ENCODE peak calls at places on chromosomes 16 and 17, in five cellular contexts. One of them, this sample, is unnamed.

GRCh38 chr16:85659805-85660511 is 28.8 kb downstream of the GINS2 start:
- DNase-seq in cardiac fibroblast: peak
- DNase-seq in heart left ventricle: peak
- DNase-seq in colonic mucosa: peak
- DNase-seq in ascending aorta: no peak
- DNase-seq in this sample: peak

GRCh38 chr16:31519746-31520145 is 8.0 kb upstream of the AHSP start:
- DNase-seq in cardiac fibroblast: no peak
- DNase-seq in heart left ventricle: no peak
- DNase-seq in colonic mucosa: no peak
- DNase-seq in ascending aorta: no peak
- DNase-seq in this sample: no peak

GRCh38 chr16:30958164-30959083 is 870 bp downstream of the SETD1A start:
- DNase-seq in cardiac fibroblast: peak
- DNase-seq in heart left ventricle: peak
- DNase-seq in colonic mucosa: peak
- DNase-seq in ascending aorta: no peak
- DNase-seq in this sample: peak

GRCh38 chr17:75096082-75096625 is 8.4 kb downstream of the SLC16A5 start:
- DNase-seq in cardiac fibroblast: peak
- DNase-seq in heart left ventricle: peak
- DNase-seq in colonic mucosa: peak
- DNase-seq in ascending aorta: peak
- DNase-seq in this sample: peak

GRCh38 chr17:29341726-29342125 is 47.8 kb upstream of the NUFIP2 start:
- DNase-seq in cardiac fibroblast: peak
- DNase-seq in heart left ventricle: no peak
- DNase-seq in colonic mucosa: no peak
- DNase-seq in ascending aorta: no peak
- DNase-seq in this sample: no peak

GRCh38 chr16:88383401-88384221 is 852 bp downstream of the ZNF469 start:
- DNase-seq in cardiac fibroblast: peak
- DNase-seq in heart left ventricle: peak
- DNase-seq in colonic mucosa: no peak
- DNase-seq in ascending aorta: no peak
- DNase-seq in this sample: peak

GRCh38 chr16:10093564-10093963 is 88.7 kb downstream of the GRIN2A start:
- DNase-seq in cardiac fibroblast: no peak
- DNase-seq in heart left ventricle: no peak
- DNase-seq in colonic mucosa: no peak
- DNase-seq in ascending aorta: no peak
- DNase-seq in this sample: no peak

GRCh38 chr16:84059111-84059510 is 16.5 kb upstream of the SLC38A8 start:
- DNase-seq in cardiac fibroblast: peak
- DNase-seq in heart left ventricle: no peak
- DNase-seq in colonic mucosa: no peak
- DNase-seq in ascending aorta: no peak
- DNase-seq in this sample: no peak

GRCh38 chr16:2089676-2090480 is 42.1 kb downstream of the TSC2 start:
- DNase-seq in cardiac fibroblast: no peak
- DNase-seq in heart left ventricle: no peak
- DNase-seq in colonic mucosa: no peak
- DNase-seq in ascending aorta: no peak
- DNase-seq in this sample: peak

GRCh38 chr16:2090819-2091721 is 43.3 kb downstream of the TSC2 start:
- DNase-seq in cardiac fibroblast: peak
- DNase-seq in heart left ventricle: no peak
- DNase-seq in colonic mucosa: peak
- DNase-seq in ascending aorta: no peak
- DNase-seq in this sample: peak

GRCh38 chr16:2088759-2089358 is 41.1 kb downstream of the TSC2 start:
- DNase-seq in cardiac fibroblast: no peak
- DNase-seq in heart left ventricle: no peak
- DNase-seq in colonic mucosa: no peak
- DNase-seq in ascending aorta: no peak
- DNase-seq in this sample: peak

GRCh38 chr16:2091722-2092620 is 43.7 kb downstream of the PKD1 start:
- DNase-seq in cardiac fibroblast: no peak
- DNase-seq in heart left ventricle: no peak
- DNase-seq in colonic mucosa: peak
- DNase-seq in ascending aorta: no peak
- DNase-seq in this sample: peak

DNA sequence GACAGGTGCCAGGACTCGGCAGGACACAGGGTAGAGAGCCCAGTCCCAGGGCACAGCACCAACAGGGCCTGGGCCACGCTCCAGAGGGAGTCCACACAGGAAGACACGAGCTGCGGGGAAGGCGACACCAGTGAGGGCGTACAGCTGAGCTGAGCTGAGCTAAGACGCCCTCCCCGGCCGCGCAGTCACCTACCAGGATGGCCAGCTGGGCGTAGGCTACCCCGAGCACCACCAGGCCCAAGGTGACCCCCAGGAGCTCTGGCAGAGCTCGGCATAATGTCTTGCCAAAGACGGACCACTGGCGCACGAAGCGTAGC is 42.7 kb downstream of the TSC2 start:
- DNase-seq in cardiac fibroblast: no peak
- DNase-seq in heart left ventricle: no peak
- DNase-seq in colonic mucosa: peak
- DNase-seq in ascending aorta: no peak
- DNase-seq in this sample: no peak
- H3K4me3 ChIP-seq in cardiac fibroblast: no peak
- H3K4me3 ChIP-seq in heart left ventricle: no peak
- H3K4me3 ChIP-seq in colonic mucosa: peak
- H3K4me3 ChIP-seq in ascending aorta: no peak
- H3K4me3 ChIP-seq in this sample: no peak

GRCh38 chr17:7580631-7581554 is 1.5 kb downstream of the CD68 start:
- DNase-seq in cardiac fibroblast: no peak
- DNase-seq in heart left ventricle: no peak
- DNase-seq in colonic mucosa: no peak
- DNase-seq in ascending aorta: no peak
- DNase-seq in this sample: no peak
- H3K4me3 ChIP-seq in cardiac fibroblast: no peak
- H3K4me3 ChIP-seq in heart left ventricle: no peak
- H3K4me3 ChIP-seq in colonic mucosa: no peak
- H3K4me3 ChIP-seq in ascending aorta: peak
- H3K4me3 ChIP-seq in this sample: no peak

GRCh38 chr17:64618848-64619247 is 43.3 kb downstream of the SMURF2 start:
- DNase-seq in cardiac fibroblast: no peak
- DNase-seq in heart left ventricle: no peak
- DNase-seq in colonic mucosa: no peak
- DNase-seq in ascending aorta: no peak
- DNase-seq in this sample: no peak

GRCh38 chr17:64614266-64615011 is 47.7 kb downstream of the SMURF2 start:
- DNase-seq in cardiac fibroblast: no peak
- DNase-seq in heart left ventricle: no peak
- DNase-seq in colonic mucosa: no peak
- DNase-seq in ascending aorta: no peak
- DNase-seq in this sample: no peak

GRCh38 chr17:64615025-64615677 is 47.0 kb downstream of the SMURF2 start:
- DNase-seq in cardiac fibroblast: peak
- DNase-seq in heart left ventricle: no peak
- DNase-seq in colonic mucosa: no peak
- DNase-seq in ascending aorta: no peak
- DNase-seq in this sample: no peak

GRCh38 chr17:64621772-64622171 is 40.3 kb downstream of the SMURF2 start:
- DNase-seq in cardiac fibroblast: no peak
- DNase-seq in heart left ventricle: no peak
- DNase-seq in colonic mucosa: no peak
- DNase-seq in ascending aorta: no peak
- DNase-seq in this sample: no peak

GRCh38 chr17:64617125-64617780 is 44.9 kb downstream of the SMURF2 start:
- DNase-seq in cardiac fibroblast: no peak
- DNase-seq in heart left ventricle: no peak
- DNase-seq in colonic mucosa: no peak
- DNase-seq in ascending aorta: no peak
- DNase-seq in this sample: no peak
- H3K4me3 ChIP-seq in cardiac fibroblast: no peak
- H3K4me3 ChIP-seq in heart left ventricle: no peak
- H3K4me3 ChIP-seq in colonic mucosa: no peak
- H3K4me3 ChIP-seq in ascending aorta: no peak
- H3K4me3 ChIP-seq in this sample: no peak

DNA sequence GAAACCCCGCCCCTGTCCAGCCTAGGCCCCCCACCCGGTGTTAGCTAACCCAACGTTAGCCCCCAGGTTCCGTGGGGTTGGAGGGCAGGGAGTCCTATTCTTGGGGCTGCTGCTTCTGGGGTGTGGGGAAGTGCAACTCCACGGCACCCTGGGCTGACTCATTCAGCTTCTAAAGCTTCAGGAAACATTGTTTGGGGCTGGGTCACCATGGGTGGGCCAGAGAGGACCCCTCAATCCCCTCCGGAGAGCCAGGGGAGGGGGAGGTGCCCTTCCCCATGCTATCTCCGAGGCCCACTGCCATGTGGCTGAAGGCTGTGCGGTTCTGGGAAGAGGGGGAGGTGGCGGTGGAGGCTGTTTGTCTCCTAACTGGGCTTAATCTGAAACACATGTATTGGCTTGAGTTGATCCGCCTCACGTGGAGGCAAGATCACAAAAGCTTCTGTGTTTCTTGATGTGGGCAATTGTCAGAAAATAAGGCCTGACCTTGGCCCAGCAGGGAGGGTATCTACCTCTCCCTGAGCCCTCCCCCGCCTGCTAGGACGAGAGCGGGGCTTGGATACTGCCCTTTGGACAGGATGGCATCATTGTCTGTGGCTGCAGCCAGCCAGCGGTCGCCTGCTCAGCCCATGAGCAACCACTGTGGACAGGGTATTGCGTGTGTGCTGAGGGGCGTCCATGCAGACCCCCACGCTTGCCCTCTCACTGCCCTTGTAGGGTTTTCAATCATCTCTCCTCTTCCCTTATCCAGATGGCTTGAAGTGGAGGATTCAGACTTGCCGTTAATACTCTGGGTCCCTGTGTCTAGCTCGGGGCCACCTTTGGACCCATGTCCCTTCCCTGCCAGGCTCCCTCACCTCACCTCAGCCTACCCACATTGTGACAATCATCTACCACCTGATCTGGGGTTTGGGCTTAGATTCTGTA is 1.3 kb downstream of the SERPINF1 start:
- DNase-seq in cardiac fibroblast: peak
- DNase-seq in heart left ventricle: no peak
- DNase-seq in colonic mucosa: no peak
- DNase-seq in ascending aorta: no peak
- DNase-seq in this sample: peak
- H3K4me3 ChIP-seq in cardiac fibroblast: peak
- H3K4me3 ChIP-seq in heart left ventricle: no peak
- H3K4me3 ChIP-seq in colonic mucosa: no peak
- H3K4me3 ChIP-seq in ascending aorta: peak
- H3K4me3 ChIP-seq in this sample: peak

GRCh38 chr17:44966348-44967025 is 1.6 kb downstream of the C1QL1 start:
- DNase-seq in cardiac fibroblast: no peak
- DNase-seq in heart left ventricle: no peak
- DNase-seq in colonic mucosa: no peak
- DNase-seq in ascending aorta: no peak
- DNase-seq in this sample: no peak
- H3K4me3 ChIP-seq in cardiac fibroblast: no peak
- H3K4me3 ChIP-seq in heart left ventricle: no peak
- H3K4me3 ChIP-seq in colonic mucosa: no peak
- H3K4me3 ChIP-seq in ascending aorta: no peak
- H3K4me3 ChIP-seq in this sample: no peak

GRCh38 chr17:48472485-48473281 is 42.7 kb upstream of the SKAP1 start:
- DNase-seq in cardiac fibroblast: peak
- DNase-seq in heart left ventricle: no peak
- DNase-seq in colonic mucosa: no peak
- DNase-seq in ascending aorta: no peak
- DNase-seq in this sample: no peak

GRCh38 chr17:48470388-48471034 is 40.5 kb upstream of the SKAP1 start:
- DNase-seq in cardiac fibroblast: peak
- DNase-seq in heart left ventricle: no peak
- DNase-seq in colonic mucosa: no peak
- DNase-seq in ascending aorta: no peak
- DNase-seq in this sample: no peak

GRCh38 chr17:48469227-48469626 is 39.2 kb upstream of the SKAP1 start:
- DNase-seq in cardiac fibroblast: no peak
- DNase-seq in heart left ventricle: no peak
- DNase-seq in colonic mucosa: no peak
- DNase-seq in ascending aorta: no peak
- DNase-seq in this sample: no peak

GRCh38 chr17:48468299-48468698 is 38.3 kb upstream of the SKAP1 start:
- DNase-seq in cardiac fibroblast: no peak
- DNase-seq in heart left ventricle: no peak
- DNase-seq in colonic mucosa: no peak
- DNase-seq in ascending aorta: no peak
- DNase-seq in this sample: no peak

GRCh38 chr17:48471807-48472484 is 41.9 kb upstream of the SKAP1 start:
- DNase-seq in cardiac fibroblast: no peak
- DNase-seq in heart left ventricle: no peak
- DNase-seq in colonic mucosa: no peak
- DNase-seq in ascending aorta: no peak
- DNase-seq in this sample: no peak
- H3K4me3 ChIP-seq in cardiac fibroblast: no peak
- H3K4me3 ChIP-seq in heart left ventricle: no peak
- H3K4me3 ChIP-seq in colonic mucosa: no peak
- H3K4me3 ChIP-seq in ascending aorta: no peak
- H3K4me3 ChIP-seq in this sample: no peak

GRCh38 chr16:51592013-51592501 is 441.0 kb upstream of the SALL1 start:
- DNase-seq in cardiac fibroblast: no peak
- DNase-seq in heart left ventricle: no peak
- DNase-seq in colonic mucosa: no peak
- DNase-seq in ascending aorta: no peak
- DNase-seq in this sample: peak
- H3K4me3 ChIP-seq in cardiac fibroblast: no peak
- H3K4me3 ChIP-seq in heart left ventricle: no peak
- H3K4me3 ChIP-seq in colonic mucosa: no peak
- H3K4me3 ChIP-seq in ascending aorta: no peak
- H3K4me3 ChIP-seq in this sample: no peak

GRCh38 chr17:78130080-78130438 is 512 bp upstream of the TMC8 start:
- DNase-seq in cardiac fibroblast: no peak
- DNase-seq in heart left ventricle: no peak
- DNase-seq in colonic mucosa: no peak
- DNase-seq in ascending aorta: no peak
- DNase-seq in this sample: no peak
- H3K4me3 ChIP-seq in cardiac fibroblast: no peak
- H3K4me3 ChIP-seq in heart left ventricle: no peak
- H3K4me3 ChIP-seq in colonic mucosa: peak
- H3K4me3 ChIP-seq in ascending aorta: no peak
- H3K4me3 ChIP-seq in this sample: no peak

GRCh38 chr16:72219282-72219681 is 47.3 kb upstream of the PMFBP1 start:
- DNase-seq in cardiac fibroblast: no peak
- DNase-seq in heart left ventricle: no peak
- DNase-seq in colonic mucosa: no peak
- DNase-seq in ascending aorta: no peak
- DNase-seq in this sample: no peak
- H3K4me3 ChIP-seq in cardiac fibroblast: no peak
- H3K4me3 ChIP-seq in heart left ventricle: no peak
- H3K4me3 ChIP-seq in colonic mucosa: no peak
- H3K4me3 ChIP-seq in ascending aorta: no peak
- H3K4me3 ChIP-seq in this sample: no peak